ENCODE peak calls at places on chromosomes 11 and 22, in eight cellular contexts. One of them, this sample, is unnamed.

GRCh38 chr22:18145676-18146388 is 4.1 kb upstream of the USP18 start:
- DNase-seq in colonic mucosa: no peak
- DNase-seq in tibial artery: no peak
- DNase-seq in ovary: no peak
- DNase-seq in sigmoid colon: no peak
- DNase-seq in left lung: no peak
- DNase-seq in cardiac fibroblast: no peak
- DNase-seq in body of pancreas: no peak
- DNase-seq in this sample: no peak

GRCh38 chr11:123011510-123011909 is 29.9 kb upstream of the BSX start:
- DNase-seq in sigmoid colon: no peak
- DNase-seq in colonic mucosa: no peak
- DNase-seq in tibial artery: no peak
- DNase-seq in cardiac fibroblast: no peak
- DNase-seq in ovary: no peak
- DNase-seq in left lung: no peak
- DNase-seq in body of pancreas: no peak
- DNase-seq in this sample: no peak

GRCh38 chr11:92978226-92979111 is 9.0 kb downstream of the MTNR1B start:
- DNase-seq in body of pancreas: peak; percentile 25
- DNase-seq in colonic mucosa: no peak
- DNase-seq in left lung: no peak
- DNase-seq in cardiac fibroblast: no peak
- DNase-seq in ovary: no peak
- DNase-seq in tibial artery: no peak
- DNase-seq in sigmoid colon: no peak
- DNase-seq in this sample: no peak

GRCh38 chr11:33060271-33060670 is 20.9 kb downstream of the TCP11L1 start:
- DNase-seq in left lung: no peak
- DNase-seq in cardiac fibroblast: no peak
- DNase-seq in colonic mucosa: no peak
- DNase-seq in body of pancreas: no peak
- DNase-seq in tibial artery: no peak
- DNase-seq in sigmoid colon: no peak
- DNase-seq in ovary: no peak
- DNase-seq in this sample: no peak

GRCh38 chr11:122723576-122723975 is 68.1 kb downstream of the UBASH3B start:
- DNase-seq in ovary: no peak
- DNase-seq in tibial artery: no peak
- DNase-seq in body of pancreas: no peak
- DNase-seq in colonic mucosa: no peak
- DNase-seq in left lung: no peak
- DNase-seq in sigmoid colon: peak; percentile 30
- DNase-seq in cardiac fibroblast: peak; percentile 57
- DNase-seq in this sample: no peak

GRCh38 chr11:102318469-102318868 is 1.2 kb downstream of the BIRC3 start:
- DNase-seq in cardiac fibroblast: no peak
- DNase-seq in left lung: no peak
- DNase-seq in body of pancreas: no peak
- DNase-seq in tibial artery: no peak
- DNase-seq in sigmoid colon: no peak
- DNase-seq in ovary: no peak
- DNase-seq in colonic mucosa: no peak
- DNase-seq in this sample: no peak

GRCh38 chr22:49373289-49373666 is 454.4 kb downstream of the BRD1 start:
- DNase-seq in colonic mucosa: peak; percentile 4
- DNase-seq in cardiac fibroblast: no peak
- DNase-seq in tibial artery: no peak
- DNase-seq in body of pancreas: no peak
- DNase-seq in sigmoid colon: no peak
- DNase-seq in ovary: no peak
- DNase-seq in left lung: no peak
- DNase-seq in this sample: no peak

GRCh38 chr22:22369962-22370265 is 125.3 kb downstream of the VPREB1 start:
- DNase-seq in body of pancreas: no peak
- DNase-seq in left lung: no peak
- DNase-seq in sigmoid colon: no peak
- DNase-seq in tibial artery: no peak
- DNase-seq in ovary: no peak
- DNase-seq in colonic mucosa: no peak
- DNase-seq in cardiac fibroblast: no peak
- DNase-seq in this sample: no peak

GRCh38 chr11:65615950-65616574 is 486 bp downstream of the PCNX3 start:
- DNase-seq in sigmoid colon: no peak
- DNase-seq in tibial artery: peak; percentile 84
- DNase-seq in left lung: no peak
- DNase-seq in cardiac fibroblast: peak; percentile 17
- DNase-seq in ovary: no peak
- DNase-seq in colonic mucosa: peak; percentile 62
- DNase-seq in body of pancreas: no peak
- DNase-seq in this sample: no peak

GRCh38 chr11:7418061-7418460 is 67.2 kb upstream of the OLFML1 start:
- DNase-seq in left lung: no peak
- DNase-seq in tibial artery: no peak
- DNase-seq in body of pancreas: no peak
- DNase-seq in colonic mucosa: no peak
- DNase-seq in sigmoid colon: no peak
- DNase-seq in ovary: no peak
- DNase-seq in cardiac fibroblast: no peak
- DNase-seq in this sample: no peak

GRCh38 chr11:61602775-61603569 is 22.1 kb upstream of the SYT7 start:
- DNase-seq in colonic mucosa: peak; percentile 66
- DNase-seq in cardiac fibroblast: peak; percentile 93
- DNase-seq in left lung: peak; percentile 63
- DNase-seq in sigmoid colon: peak; percentile 95
- DNase-seq in body of pancreas: peak; percentile 76
- DNase-seq in tibial artery: peak; percentile 81
- DNase-seq in ovary: peak; percentile 59
- DNase-seq in this sample: peak; percentile 90

GRCh38 chr11:102421262-102421661 is 31.3 kb downstream of the TMEM123 start:
- DNase-seq in colonic mucosa: no peak
- DNase-seq in body of pancreas: no peak
- DNase-seq in sigmoid colon: no peak
- DNase-seq in left lung: no peak
- DNase-seq in ovary: no peak
- DNase-seq in cardiac fibroblast: no peak
- DNase-seq in tibial artery: no peak
- DNase-seq in this sample: no peak

GRCh38 chr11:12499071-12499470 is 121.7 kb downstream of the PARVA start:
- DNase-seq in ovary: no peak
- DNase-seq in body of pancreas: no peak
- DNase-seq in sigmoid colon: no peak
- DNase-seq in left lung: no peak
- DNase-seq in cardiac fibroblast: no peak
- DNase-seq in colonic mucosa: no peak
- DNase-seq in tibial artery: no peak
- DNase-seq in this sample: no peak

GRCh38 chr22:50199836-50200332 is 927 bp upstream of the SELENOO start:
- DNase-seq in body of pancreas: peak; percentile 25
- DNase-seq in ovary: peak; percentile 54
- DNase-seq in left lung: no peak
- DNase-seq in colonic mucosa: no peak
- DNase-seq in tibial artery: no peak
- DNase-seq in sigmoid colon: no peak
- DNase-seq in cardiac fibroblast: no peak
- DNase-seq in this sample: no peak

GRCh38 chr11:19546325-19546724 is 166.3 kb upstream of the NAV2 start:
- DNase-seq in cardiac fibroblast: peak; percentile 65
- DNase-seq in colonic mucosa: no peak
- DNase-seq in left lung: no peak
- DNase-seq in sigmoid colon: no peak
- DNase-seq in ovary: no peak
- DNase-seq in tibial artery: no peak
- DNase-seq in body of pancreas: no peak
- DNase-seq in this sample: no peak

GRCh38 chr11:30586251-30587144 is at the start of gene MPPED2:
- DNase-seq in cardiac fibroblast: no peak
- DNase-seq in sigmoid colon: peak; percentile 77
- DNase-seq in colonic mucosa: peak; percentile 19
- DNase-seq in left lung: no peak
- DNase-seq in ovary: peak; percentile 27
- DNase-seq in tibial artery: peak; percentile 65
- DNase-seq in body of pancreas: peak; percentile 55
- DNase-seq in this sample: peak; percentile 90

GRCh38 chr22:23781533-23781932 is 5.2 kb upstream of the SMARCB1 start:
- DNase-seq in colonic mucosa: no peak
- DNase-seq in sigmoid colon: no peak
- DNase-seq in left lung: no peak
- DNase-seq in cardiac fibroblast: peak; percentile 57
- DNase-seq in tibial artery: no peak
- DNase-seq in body of pancreas: no peak
- DNase-seq in ovary: no peak
- DNase-seq in this sample: no peak

DNA sequence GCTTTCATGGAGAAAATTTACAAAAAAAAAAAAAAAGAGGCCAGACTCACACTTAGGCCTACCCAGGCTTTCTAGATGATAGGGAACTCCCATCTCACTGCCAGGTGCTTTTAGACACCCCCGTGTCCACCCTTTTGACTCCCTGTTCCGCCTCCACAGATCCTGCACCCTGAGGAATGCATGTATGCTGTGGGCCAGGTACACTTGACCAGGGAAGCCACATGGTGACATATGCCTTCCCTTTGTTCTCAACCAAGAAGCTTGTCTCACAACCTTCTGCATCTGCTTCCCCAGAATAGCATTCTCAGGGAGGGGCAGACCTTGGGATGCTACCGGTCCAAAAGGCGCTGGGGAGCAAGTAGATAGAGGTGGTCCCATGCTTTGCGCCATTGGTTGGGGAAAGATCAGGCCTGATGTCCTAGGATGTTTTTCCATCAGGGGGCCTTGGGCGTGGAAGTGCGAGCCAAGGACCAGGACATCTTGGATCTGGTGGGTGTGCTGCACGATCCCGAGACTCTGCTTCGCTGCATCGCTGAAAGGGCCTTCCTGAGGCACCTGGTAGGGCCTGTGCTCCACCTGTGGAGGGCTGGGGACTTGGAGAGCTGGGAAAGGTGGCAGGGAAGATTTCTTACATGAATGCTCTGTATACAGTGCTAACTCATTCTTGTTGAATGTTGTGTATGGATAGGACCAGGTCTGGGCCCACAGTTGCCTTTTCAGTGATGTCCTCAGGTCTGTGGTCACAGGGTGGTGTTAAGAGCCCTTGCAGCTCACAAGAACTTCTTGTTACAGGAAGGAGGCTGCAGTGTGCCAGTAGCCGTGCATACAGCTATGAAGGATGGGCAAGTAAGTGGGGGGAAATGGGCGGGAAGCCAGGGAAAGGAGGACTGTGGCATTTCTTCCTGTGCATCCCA is 7.5 kb downstream of the HMBS start:
- DNase-seq in colonic mucosa: no peak
- DNase-seq in left lung: no peak
- DNase-seq in body of pancreas: no peak
- DNase-seq in sigmoid colon: no peak
- DNase-seq in tibial artery: no peak
- DNase-seq in ovary: no peak
- DNase-seq in cardiac fibroblast: no peak
- DNase-seq in this sample: no peak
- H3K4me3 ChIP-seq in colonic mucosa: no peak overlapping the region
- H3K4me3 ChIP-seq in left lung: no peak overlapping the region
- H3K4me3 ChIP-seq in body of pancreas: no peak overlapping the region
- H3K4me3 ChIP-seq in sigmoid colon: no peak overlapping the region
- H3K4me3 ChIP-seq in tibial artery: no peak overlapping the region
- H3K4me3 ChIP-seq in ovary: no peak overlapping the region
- H3K4me3 ChIP-seq in cardiac fibroblast: peak overlapping the region; percentile 81
- H3K4me3 ChIP-seq in this sample: no peak overlapping the region

GRCh38 chr11:111916768-111917167 is 1.9 kb upstream of the C11orf52 start:
- DNase-seq in sigmoid colon: no peak
- DNase-seq in ovary: no peak
- DNase-seq in tibial artery: no peak
- DNase-seq in colonic mucosa: no peak
- DNase-seq in body of pancreas: no peak
- DNase-seq in cardiac fibroblast: no peak
- DNase-seq in left lung: no peak
- DNase-seq in this sample: no peak

GRCh38 chr11:111913997-111914396 is 1.5 kb downstream of the HSPB2 start:
- DNase-seq in body of pancreas: peak; percentile 58
- DNase-seq in tibial artery: peak; percentile 89
- DNase-seq in ovary: peak; percentile 74
- DNase-seq in colonic mucosa: no peak
- DNase-seq in left lung: no peak
- DNase-seq in sigmoid colon: peak; percentile 78
- DNase-seq in cardiac fibroblast: peak; percentile 66
- DNase-seq in this sample: no peak

GRCh38 chr11:111918390-111919256 is at the start of gene C11orf52:
- DNase-seq in sigmoid colon: no peak
- DNase-seq in ovary: peak; percentile 45
- DNase-seq in tibial artery: no peak
- DNase-seq in left lung: peak; percentile 75
- DNase-seq in body of pancreas: peak; percentile 95
- DNase-seq in cardiac fibroblast: peak; percentile 44
- DNase-seq in colonic mucosa: peak; percentile 87
- DNase-seq in this sample: no peak

GRCh38 chr11:111917788-111918187 is 925 bp upstream of the C11orf52 start:
- DNase-seq in left lung: no peak
- DNase-seq in cardiac fibroblast: no peak
- DNase-seq in sigmoid colon: no peak
- DNase-seq in colonic mucosa: no peak
- DNase-seq in tibial artery: no peak
- DNase-seq in body of pancreas: no peak
- DNase-seq in ovary: no peak
- DNase-seq in this sample: no peak

GRCh38 chr11:111917312-111917711 is 1.4 kb upstream of the C11orf52 start:
- DNase-seq in left lung: no peak
- DNase-seq in ovary: no peak
- DNase-seq in sigmoid colon: no peak
- DNase-seq in colonic mucosa: no peak
- DNase-seq in body of pancreas: no peak
- DNase-seq in tibial artery: no peak
- DNase-seq in cardiac fibroblast: no peak
- DNase-seq in this sample: no peak
- TF ChIP-seq CTCF in left lung: no peak
- TF ChIP-seq CTCF in ovary: no peak
- TF ChIP-seq CTCF in sigmoid colon: no peak
- TF ChIP-seq CTCF in colonic mucosa: no peak
- TF ChIP-seq CTCF in body of pancreas: no peak
- TF ChIP-seq CTCF in tibial artery: no peak
- TF ChIP-seq CTCF in cardiac fibroblast: no peak
- TF ChIP-seq CTCF in this sample: no peak

GRCh38 chr11:850777-851762 is 8.4 kb downstream of the TSPAN4 start:
- DNase-seq in tibial artery: no peak
- DNase-seq in body of pancreas: no peak
- DNase-seq in cardiac fibroblast: no peak
- DNase-seq in ovary: peak; percentile 73
- DNase-seq in left lung: no peak
- DNase-seq in colonic mucosa: no peak
- DNase-seq in sigmoid colon: no peak
- DNase-seq in this sample: no peak
- H3K4me3 ChIP-seq in tibial artery: no peak overlapping the region
- H3K4me3 ChIP-seq in body of pancreas: no peak overlapping the region
- H3K4me3 ChIP-seq in cardiac fibroblast: no peak overlapping the region
- H3K4me3 ChIP-seq in ovary: no peak overlapping the region
- H3K4me3 ChIP-seq in left lung: no peak overlapping the region
- H3K4me3 ChIP-seq in colonic mucosa: no peak overlapping the region
- H3K4me3 ChIP-seq in sigmoid colon: no peak overlapping the region
- H3K4me3 ChIP-seq in this sample: no peak overlapping the region

DNA sequence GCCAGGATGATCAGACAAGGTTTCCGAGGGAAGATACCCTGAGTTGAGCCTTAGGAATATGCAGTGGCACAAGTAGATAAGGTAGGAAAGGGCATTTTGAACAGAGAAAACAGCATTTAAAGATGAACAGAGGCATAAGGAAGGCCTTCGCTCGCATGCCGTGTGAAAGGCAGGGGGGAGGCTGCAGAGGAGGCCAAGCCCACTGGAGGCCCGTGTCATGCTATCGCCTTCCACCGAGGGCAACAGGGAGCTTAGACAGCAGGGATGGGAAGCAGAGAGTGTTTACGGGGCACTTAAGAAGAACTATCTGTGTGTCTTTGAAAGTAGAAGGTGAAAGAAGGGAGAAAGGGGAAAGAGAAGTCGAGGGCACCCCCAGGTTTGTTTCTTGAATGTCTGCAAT is 148.3 kb downstream of the PKNOX2 start:
- DNase-seq in left lung: no peak
- DNase-seq in cardiac fibroblast: no peak
- DNase-seq in body of pancreas: no peak
- DNase-seq in ovary: no peak
- DNase-seq in tibial artery: no peak
- DNase-seq in colonic mucosa: no peak
- DNase-seq in sigmoid colon: no peak
- DNase-seq in this sample: no peak
- TF ChIP-seq CTCF in left lung: no peak
- TF ChIP-seq CTCF in cardiac fibroblast: no peak
- TF ChIP-seq CTCF in body of pancreas: no peak
- TF ChIP-seq CTCF in ovary: no peak
- TF ChIP-seq CTCF in tibial artery: no peak
- TF ChIP-seq CTCF in colonic mucosa: no peak
- TF ChIP-seq CTCF in sigmoid colon: no peak
- TF ChIP-seq CTCF in this sample: no peak

This sample was measured in lower leg skin.